ENCODE peak calls at places on chromosomes 12 and 14, in four cellular contexts. K is NCI-H510A treated with DMSO at 0.1 percent for 48 hours; M is Right ventricle myocardium superior; G is stimulated activated CD8-positive, alpha-beta memory T cell treated with anti-CD3 and anti-CD28 coated beads, Interleukin-2, amount 100 ng/mL, for 1 hour. I is an unnamed sample.

GRCh38 chr14:104341532-104342434 is 203.4 kb downstream of the KIF26A start:
- DNase-seq in G (no peak), K (no peak), M (peak; percentile 50), I (no peak)

GRCh38 chr14:60964901-60965300 is 16.0 kb downstream of the TRMT5 start:
- DNase-seq in G (no peak), M (no peak), K (peak; percentile 34), I (no peak)

GRCh38 chr12:48199784-48200198 is 3.3 kb downstream of the OR10AD1 start:
- DNase-seq in K (no peak), G (no peak), M (no peak), I (no peak)

GRCh38 chr14:37363661-37364060 is 165.9 kb downstream of the MIPOL1 start:
- DNase-seq in K (no peak), M (no peak), G (no peak), I (no peak)

GRCh38 chr12:39620664-39621658 is 1.4 kb upstream of the ABCD2 start:
- DNase-seq in M (no peak), G (no peak), K (no peak), I (peak; percentile 15)

GRCh38 chr14:77076118-77076631 is 21.9 kb upstream of the CIPC start:
- DNase-seq in G (no peak), K (no peak), M (peak; percentile 84), I (no peak)

GRCh38 chr12:104957388-104958008 is 592 bp downstream of the SLC41A2 start:
- DNase-seq in M (no peak), G (no peak), K (peak; percentile 47), I (peak; percentile 17)

GRCh38 chr12:124432376-124432775 is 135.0 kb downstream of the NCOR2 start:
- DNase-seq in G (no peak), M (peak; percentile 70), K (no peak), I (no peak)

I was measured in activated T-helper 1 cell treated with anti-CD3 and anti-CD28 coated beads, Interleukin-2, amount 50 U/mL, for 16 hours.